ENCODE peak calls at places on chromosomes 11 and 22, in five cellular contexts. U is progenitor cell of endocrine pancreas, K is erythroblast, N is GM18507, F is LoVo. P is an unnamed sample.

GRCh38 chr11:65651339-65651588 is 11.5 kb downstream of the RELA start:
- DNase-seq in U (no peak), K (no peak), N (no peak), F (no peak), P (no peak)

GRCh38 chr11:108654994-108655631 is 9.8 kb upstream of the DDX10 start:
- DNase-seq in U (no peak), K (peak), N (peak), F (peak), P (no peak)

GRCh38 chr11:64647019-64647805 is 56.2 kb downstream of the SLC22A12 start:
- DNase-seq in U (no peak), K (no peak), N (no peak), F (no peak), P (no peak)

GRCh38 chr11:61498767-61499341 is 9.7 kb upstream of the LRRC10B start:
- DNase-seq in U (no peak), K (no peak), N (no peak), F (no peak), P (no peak)

GRCh38 chr11:76752321-76753175 is 30.6 kb upstream of the TSKU start:
- DNase-seq in U (no peak), K (peak), N (no peak), F (no peak), P (no peak)

GRCh38 chr11:108748971-108749370 is 84.1 kb downstream of the DDX10 start:
- DNase-seq in U (no peak), K (no peak), N (no peak), F (no peak), P (no peak)

GRCh38 chr11:11296434-11296833 is 56.6 kb downstream of the CSNK2A3 start:
- DNase-seq in U (no peak), K (no peak), N (no peak), F (no peak), P (no peak)

GRCh38 chr22:48752451-48753380 is 1075.0 kb downstream of the BRD1 start:
- DNase-seq in U (no peak), K (no peak), N (no peak), F (no peak), P (no peak)

GRCh38 chr11:131977854-131978253 is 607.4 kb downstream of the NTM start:
- DNase-seq in U (no peak), K (no peak), N (no peak), F (no peak), P (no peak)

GRCh38 chr22:39212721-39213376 is 31.9 kb downstream of the PDGFB start:
- DNase-seq in U (no peak), K (no peak), N (no peak), F (peak), P (no peak)

GRCh38 chr11:102724904-102725515 is at the start of gene MMP8:
- DNase-seq in U (no peak), K (no peak), N (no peak), F (no peak), P (no peak)

GRCh38 chr11:10518891-10519290 is 22.1 kb downstream of the RNF141 start:
- DNase-seq in U (no peak), K (no peak), N (no peak), F (no peak), P (no peak)

GRCh38 chr11:1774886-1775285 is 11.2 kb upstream of the CTSD start:
- DNase-seq in U (no peak), K (no peak), N (no peak), F (no peak), P (no peak)

GRCh38 chr22:18144105-18144504 is 5.9 kb upstream of the USP18 start:
- DNase-seq in U (no peak), K (no peak), N (no peak), F (no peak), P (no peak)

GRCh38 chr11:65862191-65862735 is 2.0 kb downstream of the MUS81 start:
- DNase-seq in U (no peak), K (no peak), N (no peak), F (no peak), P (no peak)

GRCh38 chr22:30752771-30753170 is 58.1 kb downstream of the OSBP2 start:
- DNase-seq in U (no peak), K (no peak), N (no peak), F (no peak), P (no peak)

GRCh38 chr11:47494996-47495855 is 46.3 kb upstream of the RAPSN start:
- DNase-seq in U (no peak), K (peak), N (no peak), F (no peak), P (no peak)

GRCh38 chr11:103736986-103737622 is 299.3 kb upstream of the DDI1 start:
- DNase-seq in U (no peak), K (no peak), N (no peak), F (no peak), P (no peak)

GRCh38 chr11:105673089-105673488 is 63.2 kb downstream of the GRIA4 start:
- DNase-seq in U (peak), K (peak), N (no peak), F (peak), P (no peak)

GRCh38 chr11:32259641-32260081 is 168.8 kb downstream of the RCN1 start:
- DNase-seq in U (no peak), K (no peak), N (no peak), F (no peak), P (peak)

GRCh38 chr11:65051389-65051858 is 6.9 kb downstream of the NAALADL1 start:
- DNase-seq in U (no peak), K (no peak), N (no peak), F (no peak), P (no peak)

GRCh38 chr22:27487600-27488450 is 313.7 kb downstream of the MN1 start:
- DNase-seq in U (no peak), K (no peak), N (no peak), F (no peak), P (no peak)

GRCh38 chr11:12680246-12680939 is 6.2 kb downstream of the TEAD1 start:
- DNase-seq in U (peak), K (peak), N (no peak), F (peak), P (peak)